ENCODE peak calls at places on chromosome 12, in four cellular contexts. P, U, T and C are unnamed samples.
A peak's percentile ranks its signal among the peaks of the same experiment; 100 is the strongest.

GRCh38 chr12:32163596-32163995 is 56.9 kb downstream of the BICD1 start:
- DNase-seq in P (no peak), U (no peak), T (no peak), C (no peak)

GRCh38 chr12:80472912-80473500 is 29.0 kb downstream of the PTPRQ start:
- DNase-seq in P (peak; percentile 35), U (no peak), T (peak; percentile 3), C (peak; percentile 17)

GRCh38 chr12:74370608-74371216 is 166.9 kb upstream of the ATXN7L3B start:
- DNase-seq in P (no peak), U (no peak), T (no peak), C (no peak)

GRCh38 chr12:2555487-2556082 is 239.2 kb upstream of the FKBP4 start:
- DNase-seq in P (no peak), U (no peak), T (no peak), C (no peak)

GRCh38 chr12:121894633-121895032 is 6.0 kb downstream of the PSMD9 start:
- DNase-seq in P (peak; percentile 78), U (no peak), T (no peak), C (peak; percentile 30)

GRCh38 chr12:101230547-101230946 is 20.5 kb upstream of the SLC5A8 start:
- DNase-seq in P (no peak), U (no peak), T (no peak), C (no peak)

GRCh38 chr12:91920276-91920675 is 225.4 kb downstream of the BTG1 start:
- DNase-seq in P (no peak), U (no peak), T (no peak), C (no peak)

GRCh38 chr12:131829795-131830334 is 1.7 kb downstream of the MMP17 start:
- DNase-seq in P (no peak), U (no peak), T (no peak), C (no peak)

GRCh38 chr12:6396031-6396430 is 12.1 kb downstream of the LTBR start:
- DNase-seq in P (no peak), U (no peak), T (no peak), C (no peak)

GRCh38 chr12:76346798-76347420 is 1.3 kb downstream of the BBS10 start:
- DNase-seq in P (peak; percentile 50), U (peak; percentile 17), T (peak; percentile 25), C (no peak)

GRCh38 chr12:106345739-106346138 is 11.8 kb upstream of the POLR3B start:
- DNase-seq in P (peak; percentile 77), U (peak; percentile 13), T (no peak), C (peak; percentile 41)

GRCh38 chr12:82800185-82800584 is 113.5 kb downstream of the TMTC2 start:
- DNase-seq in P (no peak), U (no peak), T (no peak), C (no peak)

GRCh38 chr12:9204380-9204779 is 3.8 kb downstream of the PZP start:
- DNase-seq in P (no peak), U (no peak), T (no peak), C (no peak)

GRCh38 chr12:124770725-124771124 is 92.9 kb downstream of the SCARB1 start:
- DNase-seq in P (no peak), U (no peak), T (no peak), C (no peak)

GRCh38 chr12:57896139-57896436 is 45.3 kb upstream of the ATP23 start:
- DNase-seq in P (no peak), U (no peak), T (no peak), C (no peak)

GRCh38 chr12:65168606-65169310 is 625 bp upstream of the LEMD3 start:
- DNase-seq in P (no peak), U (no peak), T (no peak), C (no peak)

GRCh38 chr12:88067301-88067700 is 38.1 kb upstream of the C12orf50 start:
- DNase-seq in P (no peak), U (no peak), T (no peak), C (no peak)

GRCh38 chr12:112473056-112473455 is 54.3 kb downstream of the PTPN11 start:
- DNase-seq in P (no peak), U (peak; percentile 40), T (no peak), C (no peak)

GRCh38 chr12:93824514-93825500 is 147.6 kb downstream of the CRADD start:
- DNase-seq in P (no peak), U (no peak), T (no peak), C (peak; percentile 68)

GRCh38 chr12:107503851-107504502 is 181.6 kb upstream of the PWP1 start:
- DNase-seq in P (no peak), U (no peak), T (no peak), C (no peak)

GRCh38 chr12:108611884-108612415 is 14.1 kb upstream of the TMEM119 start:
- DNase-seq in P (peak; percentile 44), U (peak; percentile 74), T (no peak), C (peak; percentile 78)

GRCh38 chr12:6328945-6329692 is 12.8 kb downstream of the TNFRSF1A start:
- DNase-seq in P (no peak), U (no peak), T (no peak), C (peak; percentile 51)

GRCh38 chr12:49040364-49040855 is 20.2 kb downstream of the KMT2D start:
- DNase-seq in P (no peak), U (no peak), T (no peak), C (no peak)

GRCh38 chr12:85781751-85782150 is 54.5 kb downstream of the RASSF9 start:
- DNase-seq in P (no peak), U (no peak), T (no peak), C (no peak)

GRCh38 chr12:25800101-25800500 is 158.4 kb upstream of the RASSF8 start:
- DNase-seq in P (no peak), U (no peak), T (no peak), C (no peak)

GRCh38 chr12:95463019-95463418 is 10.9 kb upstream of the METAP2 start:
- DNase-seq in P (no peak), U (no peak), T (no peak), C (no peak)

GRCh38 chr12:92403210-92404175 is 257.8 kb upstream of the BTG1 start:
- DNase-seq in P (no peak), U (peak; percentile 77), T (peak; percentile 98), C (no peak)

GRCh38 chr12:94082690-94083089 is 65.7 kb upstream of the PLXNC1 start:
- DNase-seq in P (no peak), U (no peak), T (no peak), C (no peak)

GRCh38 chr12:108699955-108700563 is 31.3 kb downstream of the CORO1C start:
- DNase-seq in P (no peak), U (peak; percentile 91), T (no peak), C (no peak)

GRCh38 chr12:57430117-57430930 is 519 bp downstream of the R3HDM2 start:
- DNase-seq in P (no peak), U (peak; percentile 95), T (no peak), C (peak; percentile 61)

GRCh38 chr12:78560633-78561032 is 303.9 kb upstream of the SYT1 start:
- DNase-seq in P (no peak), U (no peak), T (no peak), C (no peak)

GRCh38 chr12:78568326-78569020 is 296.1 kb upstream of the SYT1 start:
- DNase-seq in P (no peak), U (no peak), T (no peak), C (no peak)

GRCh38 chr12:78559441-78559840 is 305.1 kb upstream of the SYT1 start:
- DNase-seq in P (no peak), U (no peak), T (no peak), C (no peak)

GRCh38 chr12:78566461-78566860 is 298.1 kb upstream of the SYT1 start:
- DNase-seq in P (no peak), U (no peak), T (no peak), C (no peak)

GRCh38 chr12:78562358-78563205 is 302.0 kb upstream of the SYT1 start:
- DNase-seq in P (peak; percentile 1), U (no peak), T (no peak), C (no peak)
- TF ChIP-seq USF2 in P (no peak), U (no peak), T (no peak), C (no peak)

DNA sequence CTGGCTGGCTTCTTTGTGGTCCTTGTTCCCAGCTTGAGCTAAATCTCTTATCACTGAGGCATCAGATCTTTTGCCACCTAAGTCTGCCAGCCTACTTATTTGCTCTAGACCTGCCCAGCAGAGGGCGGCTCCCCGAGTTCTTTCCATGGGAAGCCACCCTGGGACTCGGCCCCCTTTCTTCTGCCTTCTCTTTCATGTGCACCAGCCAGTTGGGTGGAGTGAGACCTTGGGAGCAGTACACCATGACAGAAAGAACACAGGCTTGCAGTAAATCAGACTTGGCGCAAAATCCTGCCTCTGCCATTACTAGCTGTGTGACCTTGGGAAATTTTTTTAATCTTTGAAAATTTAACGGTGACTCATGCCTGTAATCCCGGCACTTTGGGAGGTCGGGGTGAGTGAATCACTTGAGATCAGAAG is 7.4 kb downstream of the SMAGP start:
- DNase-seq in P (no peak), U (peak; percentile 29), T (no peak), C (peak; percentile 63)
- TF ChIP-seq NR2C2 in P (no peak), U (no peak), T (no peak), C (no peak)

DNA sequence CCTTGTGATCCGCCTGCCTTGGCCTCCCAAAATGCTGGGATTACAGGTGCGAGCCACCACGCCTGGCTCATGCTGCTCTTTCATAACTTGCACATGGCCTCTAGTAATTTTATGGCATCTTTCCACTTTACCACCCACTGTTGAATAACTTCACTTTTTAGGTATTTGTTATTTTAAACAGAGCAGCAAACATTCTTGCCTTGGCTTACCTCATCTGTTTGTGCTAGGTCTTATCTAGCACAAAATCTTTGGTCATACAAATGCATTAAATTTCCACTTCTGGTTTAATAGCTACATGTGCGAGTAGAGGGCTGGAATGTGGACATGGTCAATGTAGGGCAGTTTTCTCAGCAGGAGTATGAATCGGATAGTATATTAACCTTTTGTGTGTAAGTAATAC is 38.8 kb upstream of the ATF7IP start:
- DNase-seq in P (no peak), U (no peak), T (no peak), C (no peak)
- TF ChIP-seq CREM in P (no peak), U (no peak), T (no peak), C (no peak)

GRCh38 chr12:21697829-21698630 is 40.4 kb upstream of the LDHB start:
- DNase-seq in P (peak; percentile 7), U (peak; percentile 6), T (no peak), C (no peak)
- TF ChIP-seq USF2 in P (no peak), U (no peak), T (no peak), C (no peak)

DNA sequence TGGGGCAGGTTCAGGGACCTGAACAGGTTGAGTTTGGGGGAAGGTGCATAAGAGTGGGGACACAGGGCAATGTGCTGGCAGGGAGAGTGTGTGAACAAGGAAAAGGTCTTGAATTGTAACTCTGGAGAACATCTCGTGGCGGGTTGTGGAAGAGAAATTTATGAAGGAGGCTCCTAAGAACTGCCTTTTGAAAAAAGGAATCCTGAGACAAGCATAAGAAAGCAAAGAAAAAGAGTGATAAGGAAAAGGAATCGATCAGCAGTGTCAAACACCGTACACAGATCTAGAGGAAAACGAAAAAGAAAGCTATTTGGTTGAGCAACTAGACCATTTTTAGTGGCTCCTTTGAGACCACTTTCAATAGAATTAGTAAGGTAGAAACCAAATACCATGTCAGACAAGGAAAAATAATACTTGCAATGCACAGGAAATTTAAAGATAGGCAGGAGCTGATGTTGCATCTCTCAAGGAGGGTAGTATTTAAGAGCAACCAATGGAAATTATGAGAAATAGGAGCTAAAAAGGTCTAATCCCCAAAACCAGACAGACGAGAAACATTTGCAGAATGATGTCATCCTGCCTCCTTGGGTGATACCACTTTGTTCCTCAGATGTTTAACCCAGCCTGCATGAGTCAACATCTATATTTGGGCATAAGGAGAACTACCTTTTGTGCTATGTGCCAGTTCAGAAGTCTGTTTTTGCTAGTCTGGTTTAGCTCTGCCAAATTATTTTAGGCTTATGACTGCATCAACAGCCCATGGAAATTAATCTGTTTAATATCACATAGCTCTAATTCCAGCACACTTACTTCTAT is 64.5 kb upstream of the STK38L start:
- DNase-seq in P (peak; percentile 25), U (no peak), T (peak; percentile 96), C (no peak)
- TF ChIP-seq NR2C2 in P (no peak), U (no peak), T (no peak), C (no peak)